ENCODE peak calls at places on chromosomes 5 and 9, in eight cellular contexts. U is CD4-positive, CD25-positive, alpha-beta regulatory T cell; L is aorta; G is kidney epithelial cell; O is CD8-positive, alpha-beta memory T cell; X is IMR-90; R is left ventricle myocardium inferior; E is bronchial epithelial cell. D is an unnamed sample. For H3K27me3, the result is how much of the 10 kb centered on the place peaks cover.

GRCh38 chr9:130316406-130316805 is 50.8 kb downstream of the HMCN2 start:
- DNase-seq in U (no peak), L (no peak), G (no peak), O (no peak), X (no peak), R (no peak), E (no peak), D (no peak)

GRCh38 chr9:91603940-91604339 is 180.3 kb upstream of the NFIL3 start:
- DNase-seq in U (no peak), L (no peak), G (no peak), O (no peak), X (no peak), R (no peak), E (no peak), D (no peak)

GRCh38 chr5:118545050-118545449 is 443.3 kb downstream of the DTWD2 start:
- DNase-seq in U (no peak), L (no peak), G (no peak), O (no peak), X (no peak), R (no peak), E (no peak), D (no peak)

GRCh38 chr9:128946945-128947422 is 419 bp downstream of the DOLK start:
- DNase-seq in U (no peak), L (peak), G (no peak), O (no peak), X (peak), R (no peak), E (no peak), D (no peak)

GRCh38 chr5:94407023-94407422 is 211.4 kb downstream of the KIAA0825 start:
- DNase-seq in U (no peak), L (no peak), G (no peak), O (no peak), X (no peak), R (no peak), E (peak), D (no peak)

GRCh38 chr5:173786296-173787187 is 101.6 kb upstream of the CPEB4 start:
- DNase-seq in U (no peak), L (no peak), G (no peak), O (no peak), X (no peak), R (no peak), E (no peak), D (no peak)

GRCh38 chr9:95116820-95117204 is 200.7 kb downstream of the FANCC start:
- DNase-seq in U (no peak), L (no peak), G (no peak), O (no peak), X (no peak), R (no peak), E (peak), D (no peak)

GRCh38 chr5:58902765-58903164 is 319.9 kb downstream of the RAB3C start:
- DNase-seq in U (no peak), L (no peak), G (no peak), O (no peak), X (no peak), R (no peak), E (no peak), D (no peak)

GRCh38 chr9:95757026-95757425 is 118.5 kb upstream of the ERCC6L2 start:
- DNase-seq in U (no peak), L (no peak), G (no peak), O (no peak), X (peak), R (no peak), E (peak), D (no peak)

GRCh38 chr5:142586552-142586951 is 99.3 kb downstream of the FGF1 start:
- DNase-seq in U (no peak), L (no peak), G (no peak), O (no peak), X (no peak), R (no peak), E (no peak), D (no peak)

GRCh38 chr5:124341066-124341943 is 405.1 kb downstream of the ZNF608 start:
- DNase-seq in U (no peak), L (no peak), G (no peak), O (no peak), X (no peak), R (no peak), E (no peak), D (no peak)

GRCh38 chr9:83535736-83536135 is 2.5 kb downstream of the FRMD3 start:
- DNase-seq in U (no peak), L (no peak), G (no peak), O (no peak), X (no peak), R (no peak), E (no peak), D (no peak)

GRCh38 chr9:83536332-83536731 is 1.9 kb downstream of the FRMD3 start:
- DNase-seq in U (no peak), L (no peak), G (no peak), O (no peak), X (no peak), R (no peak), E (no peak), D (no peak)

GRCh38 chr9:83538890-83539238 is 663 bp upstream of the FRMD3 start:
- DNase-seq in U (no peak), L (no peak), G (no peak), O (no peak), X (no peak), R (no peak), E (no peak), D (no peak)

GRCh38 chr9:83538172-83538889 is at the start of gene FRMD3:
- DNase-seq in U (no peak), L (peak), G (peak), O (no peak), X (peak), R (peak), E (peak), D (peak)

DNA sequence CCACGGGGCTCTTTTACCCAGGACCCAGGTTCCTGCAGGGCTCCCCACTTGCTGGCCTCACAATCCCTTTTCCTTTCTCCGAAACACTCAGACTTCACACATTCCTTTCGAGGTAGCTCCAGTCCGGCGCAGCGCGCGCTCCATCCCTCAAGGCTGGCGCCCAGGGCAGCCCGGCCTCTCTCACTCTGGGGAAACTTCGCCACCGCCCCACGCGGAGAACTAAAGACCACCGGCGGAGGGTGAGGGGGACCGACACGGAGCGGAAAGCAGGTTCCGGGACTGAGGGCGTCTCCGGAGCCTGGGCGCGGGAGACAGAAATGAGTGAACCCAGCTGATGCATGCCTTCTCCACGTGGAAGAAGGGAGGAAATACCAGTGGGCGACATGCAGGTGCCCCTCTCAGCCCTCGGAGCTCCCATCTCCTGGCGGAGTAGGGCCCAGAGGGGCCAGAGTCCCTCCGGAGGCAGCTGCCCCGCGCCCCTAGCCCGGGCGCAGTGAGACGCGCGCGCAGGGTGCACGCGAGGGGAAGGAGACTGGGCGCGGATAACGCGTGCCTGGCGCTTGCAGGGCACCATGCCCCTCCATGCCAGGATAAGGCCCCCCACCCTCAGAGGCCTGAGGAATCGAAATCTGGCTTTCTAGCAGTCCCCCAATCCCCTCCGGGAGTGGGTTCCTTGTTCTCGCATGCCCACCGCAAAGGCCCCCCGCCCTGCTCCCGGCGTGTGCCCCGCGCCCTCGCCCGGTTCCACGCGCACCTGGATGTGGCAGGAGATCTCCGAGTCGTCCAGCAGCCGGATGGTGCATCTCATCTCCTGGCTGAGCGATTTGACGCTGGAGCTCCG is 650 bp downstream of the FRMD3 start:
- DNase-seq in U (no peak), L (no peak), G (no peak), O (no peak), X (no peak), R (peak), E (no peak), D (peak)
- H3K4me3 ChIP-seq in U (no peak), L (peak), G (peak), O (no peak), X (peak), R (peak), E (peak), D (peak)

DNA sequence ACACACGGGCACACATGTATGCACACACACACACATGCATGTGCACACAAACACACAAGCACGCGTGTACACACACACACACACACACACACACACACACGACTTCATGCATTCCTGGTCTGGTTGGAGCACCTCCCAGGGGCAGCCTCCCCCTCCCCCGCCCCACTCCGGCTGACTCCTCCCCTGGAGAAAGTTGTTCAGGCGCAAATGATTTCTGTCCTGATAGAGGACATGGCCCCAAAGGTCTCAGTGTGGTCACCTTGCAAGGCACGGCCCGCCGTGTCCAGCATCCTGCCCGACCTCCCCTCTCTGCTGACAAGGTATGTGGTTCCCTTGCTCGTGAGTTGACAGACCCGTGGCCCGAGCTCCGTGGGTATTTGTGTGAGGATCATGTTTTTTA is 64.1 kb upstream of the SARDH start:
- DNase-seq in U (no peak), L (no peak), G (no peak), O (no peak), X (no peak), R (no peak), E (no peak), D (no peak)
- H3K27me3 ChIP-seq in U (under half), L (under half), G (under half), O (under half), X (under half), R (under half), E (under half), D (under half)

DNA sequence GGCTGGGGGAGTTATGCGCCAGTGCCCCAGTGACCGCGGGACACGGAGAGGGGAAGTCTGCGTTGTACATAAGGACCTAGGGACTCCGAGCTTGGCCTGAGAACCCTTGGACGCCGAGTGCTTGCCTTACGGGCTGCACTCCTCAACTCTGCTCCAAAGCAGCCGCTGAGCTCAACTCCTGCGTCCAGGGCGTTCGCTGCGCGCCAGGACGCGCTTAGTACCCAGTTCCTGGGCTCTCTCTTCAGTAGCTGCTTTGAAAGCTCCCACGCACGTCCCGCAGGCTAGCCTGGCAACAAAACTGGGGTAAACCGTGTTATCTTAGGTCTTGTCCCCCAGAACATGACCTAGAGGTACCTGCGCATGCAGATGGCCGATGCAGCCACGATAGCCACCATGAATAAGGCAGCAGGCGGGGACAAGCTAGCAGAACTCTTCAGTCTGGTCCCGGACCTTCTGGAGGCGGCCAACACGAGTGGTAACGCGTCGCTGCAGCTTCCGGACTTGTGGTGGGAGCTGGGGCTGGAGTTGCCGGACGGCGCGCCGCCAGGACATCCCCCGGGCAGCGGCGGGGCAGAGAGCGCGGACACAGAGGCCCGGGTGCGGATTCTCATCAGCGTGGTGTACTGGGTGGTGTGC is at the start of gene RXFP3:
- DNase-seq in U (no peak), L (no peak), G (no peak), O (no peak), X (peak), R (no peak), E (no peak), D (peak)
- H3K4me3 ChIP-seq in U (no peak), L (peak), G (peak), O (no peak), X (peak), R (peak), E (peak), D (peak)

GRCh38 chr9:114504341-114505186 is 709 bp downstream of the WHRN start:
- DNase-seq in U (peak), L (peak), G (no peak), O (peak), X (peak), R (peak), E (no peak), D (peak)
- H3K27me3 ChIP-seq in U (under half), L (under half), G (under half), O (under half), X (under half), R (half or more), E (under half), D (under half)

GRCh38 chr5:6469836-6470235 is 21.2 kb downstream of the UBE2QL1 start:
- DNase-seq in U (no peak), L (no peak), G (no peak), O (no peak), X (no peak), R (no peak), E (no peak), D (no peak)

GRCh38 chr5:6468870-6469269 is 20.2 kb downstream of the UBE2QL1 start:
- DNase-seq in U (no peak), L (no peak), G (no peak), O (no peak), X (no peak), R (no peak), E (no peak), D (no peak)

GRCh38 chr5:6472792-6473191 is 24.1 kb downstream of the UBE2QL1 start:
- DNase-seq in U (no peak), L (no peak), G (no peak), O (no peak), X (no peak), R (no peak), E (no peak), D (no peak)

GRCh38 chr5:6471252-6471651 is 22.6 kb downstream of the UBE2QL1 start:
- DNase-seq in U (no peak), L (no peak), G (no peak), O (no peak), X (no peak), R (no peak), E (no peak), D (no peak)

GRCh38 chr5:6470672-6471071 is 22.0 kb downstream of the UBE2QL1 start:
- DNase-seq in U (no peak), L (no peak), G (no peak), O (no peak), X (no peak), R (no peak), E (no peak), D (no peak)
- H3K4me3 ChIP-seq in U (no peak), L (no peak), G (no peak), O (no peak), X (no peak), R (no peak), E (no peak), D (no peak)

GRCh38 chr5:77636423-77637169 is 1.9 kb downstream of the OTP start:
- DNase-seq in U (no peak), L (no peak), G (no peak), O (no peak), X (no peak), R (no peak), E (no peak), D (no peak)
- H3K27me3 ChIP-seq in U (half or more), L (under half), G (half or more), O (half or more), X (half or more), R (half or more), E (half or more), D (half or more)

GRCh38 chr5:139543423-139543991 is 17.6 kb upstream of the UBE2D2 start:
- DNase-seq in U (peak), L (peak), G (no peak), O (peak), X (peak), R (peak), E (no peak), D (peak)
- H3K4me3 ChIP-seq in U (peak), L (no peak), G (no peak), O (peak), X (no peak), R (peak), E (no peak), D (peak)

GRCh38 chr9:136310273-136311030 is 6.6 kb upstream of the CCDC187 start:
- DNase-seq in U (no peak), L (no peak), G (no peak), O (no peak), X (no peak), R (no peak), E (no peak), D (no peak)

GRCh38 chr9:136311037-136311432 is 7.1 kb upstream of the CCDC187 start:
- DNase-seq in U (no peak), L (no peak), G (no peak), O (no peak), X (no peak), R (no peak), E (no peak), D (no peak)

GRCh38 chr9:136312436-136312835 is 8.5 kb upstream of the CCDC187 start:
- DNase-seq in U (peak), L (no peak), G (no peak), O (no peak), X (peak), R (no peak), E (peak), D (no peak)

GRCh38 chr9:136313111-136314055 is 9.5 kb upstream of the CCDC187 start:
- DNase-seq in U (no peak), L (no peak), G (no peak), O (no peak), X (no peak), R (no peak), E (no peak), D (no peak)

GRCh38 chr9:136311433-136312375 is 7.8 kb upstream of the CCDC187 start:
- DNase-seq in U (no peak), L (no peak), G (no peak), O (no peak), X (no peak), R (no peak), E (peak), D (no peak)
- H3K27me3 ChIP-seq in U (under half), L (under half), G (under half), O (under half), X (under half), R (under half), E (under half), D (under half)